ENCODE peak calls at places on chromosomes 2 and 18, in nine cellular contexts. W is mammary epithelial cell; T is effector CD4-positive, alpha-beta T cell; R is lower leg skin; Q is LoVo; I is left ventricle myocardium inferior; O is GM12892; P is naive thymus-derived CD8-positive, alpha-beta T cell; X is activated CD8-positive, alpha-beta T cell treated with anti-CD3 and anti-CD28 coated beads, Interleukin-2, amount 10 ng/mL, durations not matched to agents 7 days and 5 days. Y is an unnamed sample.

GRCh38 chr2:215633360-215633759 is 197.5 kb upstream of the FN1 start:
- DNase-seq in T (no peak), I (no peak), R (no peak), O (no peak), W (no peak), X (no peak), P (no peak), Q (no peak), Y (no peak)

GRCh38 chr2:10109311-10109710 is 13.2 kb upstream of the RRM2 start:
- DNase-seq in Q (no peak), P (no peak), R (no peak), X (no peak), I (no peak), T (no peak), O (no peak), W (no peak), Y (no peak)

GRCh38 chr2:71941731-71942575 is 205.7 kb downstream of the CYP26B1 start:
- DNase-seq in R (peak), I (no peak), Q (no peak), P (no peak), X (peak), T (no peak), O (no peak), W (no peak), Y (no peak)

GRCh38 chr2:131033786-131034121 is 59.5 kb downstream of the FAM168B start:
- DNase-seq in T (no peak), I (no peak), O (no peak), P (no peak), R (no peak), Q (no peak), W (no peak), X (peak), Y (no peak)

GRCh38 chr2:91974401-91975129 is 2896.7 kb upstream of the TEKT4 start:
- DNase-seq in T (no peak), O (no peak), Q (no peak), X (no peak), W (no peak), I (no peak), P (no peak), R (no peak), Y (no peak)

GRCh38 chr2:136327162-136327852 is 209.4 kb upstream of the CXCR4 start:
- DNase-seq in X (peak), T (peak), O (no peak), W (no peak), Q (peak), R (no peak), P (peak), I (no peak), Y (no peak)

GRCh38 chr2:10935953-10936942 is 24.5 kb downstream of the KCNF1 start:
- DNase-seq in X (no peak), T (no peak), I (no peak), O (no peak), R (no peak), P (no peak), Q (peak), W (peak), Y (no peak)

GRCh38 chr18:78564030-78564429 is 415.6 kb upstream of the SALL3 start:
- DNase-seq in X (no peak), O (no peak), R (no peak), Q (no peak), I (no peak), T (no peak), P (no peak), W (no peak), Y (no peak)

GRCh38 chr2:14072338-14072737 is 560.2 kb upstream of the LRATD1 start:
- DNase-seq in X (no peak), P (no peak), T (no peak), Q (peak), W (peak), R (no peak), I (no peak), O (no peak), Y (no peak)

GRCh38 chr2:97774425-97774824 is 61.0 kb downstream of the ZAP70 start:
- DNase-seq in T (no peak), O (no peak), R (no peak), W (no peak), P (no peak), X (no peak), Q (no peak), I (no peak), Y (no peak)

GRCh38 chr2:12778811-12779574 is 62.3 kb downstream of the TRIB2 start:
- DNase-seq in R (no peak), P (no peak), O (no peak), X (no peak), W (no peak), Q (no peak), I (no peak), T (no peak), Y (no peak)

GRCh38 chr2:155690785-155691184 is 641.7 kb downstream of the NR4A2 start:
- DNase-seq in Q (no peak), I (no peak), P (no peak), O (no peak), R (no peak), W (no peak), X (no peak), T (no peak), Y (no peak)

GRCh38 chr18:12849548-12849947 is 34.5 kb downstream of the PTPN2 start:
- DNase-seq in O (no peak), X (no peak), T (no peak), Q (no peak), W (peak), R (no peak), P (no peak), I (no peak), Y (no peak)

GRCh38 chr2:11241804-11242203 is 86.5 kb downstream of the SLC66A3 start:
- DNase-seq in X (no peak), Q (no peak), O (no peak), R (no peak), W (no peak), T (no peak), P (no peak), I (no peak), Y (no peak)

GRCh38 chr2:237614151-237614720 is 13.2 kb upstream of the LRRFIP1 start:
- DNase-seq in W (no peak), Q (peak), P (no peak), O (no peak), R (no peak), T (no peak), I (no peak), X (no peak), Y (no peak)

GRCh38 chr18:62420513-62421209 is 95.6 kb downstream of the TNFRSF11A start:
- DNase-seq in Q (peak), T (peak), P (peak), I (no peak), W (peak), R (peak), O (no peak), X (peak), Y (peak)

GRCh38 chr2:189481071-189481470 is 39.8 kb downstream of the WDR75 start:
- DNase-seq in Q (no peak), R (no peak), O (no peak), X (no peak), T (no peak), I (no peak), W (no peak), P (no peak), Y (no peak)

GRCh38 chr2:14901740-14902139 is 269.2 kb downstream of the LRATD1 start:
- DNase-seq in T (no peak), P (no peak), R (no peak), W (no peak), I (no peak), Q (no peak), O (no peak), X (no peak), Y (no peak)

GRCh38 chr18:5159080-5159479 is 38.0 kb downstream of the AKAIN1 start:
- DNase-seq in I (no peak), Q (no peak), O (no peak), R (no peak), W (no peak), X (no peak), T (no peak), P (peak), Y (no peak)